ENCODE peak calls at places on chromosome 15, in nine cellular contexts. One of them, this sample, is unnamed.

GRCh38 chr15:78533331-78533730 is 6.9 kb upstream of the PSMA4 start:
- DNase-seq in astrocyte of the spinal cord: no peak
- DNase-seq in neural progenitor cell: no peak
- DNase-seq in adrenal gland: no peak
- DNase-seq in thoracic aorta: no peak
- DNase-seq in A549: no peak
- DNase-seq in BJ: no peak
- DNase-seq in GM12864: no peak
- DNase-seq in RWPE2: no peak
- DNase-seq in this sample: no peak

GRCh38 chr15:98504998-98505397 is 143.3 kb upstream of the IGF1R start:
- DNase-seq in astrocyte of the spinal cord: no peak
- DNase-seq in neural progenitor cell: no peak
- DNase-seq in adrenal gland: no peak
- DNase-seq in thoracic aorta: no peak
- DNase-seq in A549: no peak
- DNase-seq in BJ: no peak
- DNase-seq in GM12864: no peak
- DNase-seq in RWPE2: no peak
- DNase-seq in this sample: no peak

GRCh38 chr15:51768018-51768417 is 16.6 kb downstream of the TMOD2 start:
- DNase-seq in astrocyte of the spinal cord: no peak
- DNase-seq in neural progenitor cell: no peak
- DNase-seq in adrenal gland: peak
- DNase-seq in thoracic aorta: no peak
- DNase-seq in A549: no peak
- DNase-seq in BJ: no peak
- DNase-seq in GM12864: no peak
- DNase-seq in RWPE2: no peak
- DNase-seq in this sample: no peak

GRCh38 chr15:92643849-92644815 is 11.4 kb downstream of the FAM174B start:
- DNase-seq in astrocyte of the spinal cord: no peak
- DNase-seq in neural progenitor cell: peak
- DNase-seq in adrenal gland: no peak
- DNase-seq in thoracic aorta: no peak
- DNase-seq in A549: no peak
- DNase-seq in BJ: no peak
- DNase-seq in GM12864: no peak
- DNase-seq in RWPE2: no peak
- DNase-seq in this sample: no peak

GRCh38 chr15:97521390-97521789 is 439.1 kb upstream of the ARRDC4 start:
- DNase-seq in astrocyte of the spinal cord: no peak
- DNase-seq in neural progenitor cell: no peak
- DNase-seq in adrenal gland: no peak
- DNase-seq in thoracic aorta: no peak
- DNase-seq in A549: no peak
- DNase-seq in BJ: no peak
- DNase-seq in GM12864: no peak
- DNase-seq in RWPE2: no peak
- DNase-seq in this sample: no peak

GRCh38 chr15:33729648-33730047 is 238.6 kb upstream of the CHRM5 start:
- DNase-seq in astrocyte of the spinal cord: no peak
- DNase-seq in neural progenitor cell: peak
- DNase-seq in adrenal gland: no peak
- DNase-seq in thoracic aorta: no peak
- DNase-seq in A549: peak
- DNase-seq in BJ: no peak
- DNase-seq in GM12864: no peak
- DNase-seq in RWPE2: no peak
- DNase-seq in this sample: peak

GRCh38 chr15:76932090-76932966 is 779 bp downstream of the RCN2 start:
- DNase-seq in astrocyte of the spinal cord: peak
- DNase-seq in neural progenitor cell: peak
- DNase-seq in adrenal gland: no peak
- DNase-seq in thoracic aorta: no peak
- DNase-seq in A549: peak
- DNase-seq in BJ: no peak
- DNase-seq in GM12864: no peak
- DNase-seq in RWPE2: no peak
- DNase-seq in this sample: peak

GRCh38 chr15:51171578-51171932 is 76.8 kb upstream of the TNFAIP8L3 start:
- DNase-seq in astrocyte of the spinal cord: no peak
- DNase-seq in neural progenitor cell: no peak
- DNase-seq in adrenal gland: no peak
- DNase-seq in thoracic aorta: no peak
- DNase-seq in A549: no peak
- DNase-seq in BJ: no peak
- DNase-seq in GM12864: no peak
- DNase-seq in RWPE2: no peak
- DNase-seq in this sample: no peak

GRCh38 chr15:33086500-33087141 is 107.9 kb downstream of the FMN1 start:
- DNase-seq in astrocyte of the spinal cord: peak
- DNase-seq in neural progenitor cell: peak
- DNase-seq in adrenal gland: no peak
- DNase-seq in thoracic aorta: no peak
- DNase-seq in A549: peak
- DNase-seq in BJ: peak
- DNase-seq in GM12864: peak
- DNase-seq in RWPE2: no peak
- DNase-seq in this sample: peak

GRCh38 chr15:85710340-85710842 is 84.3 kb downstream of the KLHL25 start:
- DNase-seq in astrocyte of the spinal cord: no peak
- DNase-seq in neural progenitor cell: no peak
- DNase-seq in adrenal gland: no peak
- DNase-seq in thoracic aorta: no peak
- DNase-seq in A549: no peak
- DNase-seq in BJ: no peak
- DNase-seq in GM12864: peak
- DNase-seq in RWPE2: no peak
- DNase-seq in this sample: no peak

GRCh38 chr15:100124936-100125626 is 216.7 kb downstream of the ADAMTS17 start:
- DNase-seq in astrocyte of the spinal cord: no peak
- DNase-seq in neural progenitor cell: no peak
- DNase-seq in adrenal gland: no peak
- DNase-seq in thoracic aorta: no peak
- DNase-seq in A549: no peak
- DNase-seq in BJ: no peak
- DNase-seq in GM12864: no peak
- DNase-seq in RWPE2: no peak
- DNase-seq in this sample: no peak

GRCh38 chr15:27592036-27592725 is 506.9 kb downstream of the OCA2 start:
- DNase-seq in astrocyte of the spinal cord: peak
- DNase-seq in neural progenitor cell: peak
- DNase-seq in adrenal gland: no peak
- DNase-seq in thoracic aorta: no peak
- DNase-seq in A549: no peak
- DNase-seq in BJ: no peak
- DNase-seq in GM12864: no peak
- DNase-seq in RWPE2: no peak
- DNase-seq in this sample: no peak

GRCh38 chr15:54559405-54560064 is 581.3 kb downstream of the UNC13C start:
- DNase-seq in astrocyte of the spinal cord: no peak
- DNase-seq in neural progenitor cell: no peak
- DNase-seq in adrenal gland: peak
- DNase-seq in thoracic aorta: no peak
- DNase-seq in A549: no peak
- DNase-seq in BJ: no peak
- DNase-seq in GM12864: no peak
- DNase-seq in RWPE2: no peak
- DNase-seq in this sample: no peak

GRCh38 chr15:67884009-67884408 is 44.2 kb upstream of the RNU6-1 start:
- DNase-seq in astrocyte of the spinal cord: peak
- DNase-seq in neural progenitor cell: no peak
- DNase-seq in adrenal gland: no peak
- DNase-seq in thoracic aorta: no peak
- DNase-seq in A549: no peak
- DNase-seq in BJ: no peak
- DNase-seq in GM12864: no peak
- DNase-seq in RWPE2: no peak
- DNase-seq in this sample: no peak
- H3K4me3 ChIP-seq in astrocyte of the spinal cord: no peak
- H3K4me3 ChIP-seq in neural progenitor cell: peak
- H3K4me3 ChIP-seq in adrenal gland: no peak
- H3K4me3 ChIP-seq in thoracic aorta: peak
- H3K4me3 ChIP-seq in A549: peak
- H3K4me3 ChIP-seq in BJ: no peak
- H3K4me3 ChIP-seq in GM12864: no peak
- H3K4me3 ChIP-seq in RWPE2: no peak
- H3K4me3 ChIP-seq in this sample: no peak

GRCh38 chr15:63475670-63476069 is 28.7 kb upstream of the USP3 start:
- DNase-seq in astrocyte of the spinal cord: no peak
- DNase-seq in neural progenitor cell: no peak
- DNase-seq in adrenal gland: no peak
- DNase-seq in thoracic aorta: no peak
- DNase-seq in A549: peak
- DNase-seq in BJ: no peak
- DNase-seq in GM12864: no peak
- DNase-seq in RWPE2: no peak
- DNase-seq in this sample: no peak
- TF ChIP-seq CTCF in astrocyte of the spinal cord: no peak
- TF ChIP-seq CTCF in neural progenitor cell: no peak
- TF ChIP-seq CTCF in adrenal gland: no peak
- TF ChIP-seq CTCF in thoracic aorta: no peak
- TF ChIP-seq CTCF in A549: no peak
- TF ChIP-seq CTCF in BJ: no peak
- TF ChIP-seq CTCF in GM12864: no peak
- TF ChIP-seq CTCF in RWPE2: no peak
- TF ChIP-seq CTCF in this sample: no peak

GRCh38 chr15:59550520-59550919 is 61.1 kb upstream of the GCNT3 start:
- DNase-seq in astrocyte of the spinal cord: no peak
- DNase-seq in neural progenitor cell: no peak
- DNase-seq in adrenal gland: no peak
- DNase-seq in thoracic aorta: no peak
- DNase-seq in A549: no peak
- DNase-seq in BJ: no peak
- DNase-seq in GM12864: no peak
- DNase-seq in RWPE2: no peak
- DNase-seq in this sample: no peak

GRCh38 chr15:59549826-59550225 is 61.8 kb upstream of the GCNT3 start:
- DNase-seq in astrocyte of the spinal cord: no peak
- DNase-seq in neural progenitor cell: no peak
- DNase-seq in adrenal gland: no peak
- DNase-seq in thoracic aorta: no peak
- DNase-seq in A549: no peak
- DNase-seq in BJ: no peak
- DNase-seq in GM12864: no peak
- DNase-seq in RWPE2: no peak
- DNase-seq in this sample: no peak

GRCh38 chr15:59550961-59551360 is 60.6 kb upstream of the GCNT3 start:
- DNase-seq in astrocyte of the spinal cord: no peak
- DNase-seq in neural progenitor cell: no peak
- DNase-seq in adrenal gland: no peak
- DNase-seq in thoracic aorta: no peak
- DNase-seq in A549: no peak
- DNase-seq in BJ: no peak
- DNase-seq in GM12864: no peak
- DNase-seq in RWPE2: no peak
- DNase-seq in this sample: no peak

GRCh38 chr15:59549339-59549807 is 62.2 kb upstream of the GCNT3 start:
- DNase-seq in astrocyte of the spinal cord: no peak
- DNase-seq in neural progenitor cell: no peak
- DNase-seq in adrenal gland: no peak
- DNase-seq in thoracic aorta: no peak
- DNase-seq in A549: no peak
- DNase-seq in BJ: no peak
- DNase-seq in GM12864: no peak
- DNase-seq in RWPE2: no peak
- DNase-seq in this sample: no peak

GRCh38 chr15:59548501-59549230 is 62.9 kb upstream of the GCNT3 start:
- DNase-seq in astrocyte of the spinal cord: no peak
- DNase-seq in neural progenitor cell: no peak
- DNase-seq in adrenal gland: no peak
- DNase-seq in thoracic aorta: no peak
- DNase-seq in A549: no peak
- DNase-seq in BJ: no peak
- DNase-seq in GM12864: no peak
- DNase-seq in RWPE2: no peak
- DNase-seq in this sample: no peak
- H3K4me3 ChIP-seq in astrocyte of the spinal cord: no peak
- H3K4me3 ChIP-seq in neural progenitor cell: no peak
- H3K4me3 ChIP-seq in adrenal gland: no peak
- H3K4me3 ChIP-seq in thoracic aorta: no peak
- H3K4me3 ChIP-seq in A549: no peak
- H3K4me3 ChIP-seq in BJ: no peak
- H3K4me3 ChIP-seq in GM12864: no peak
- H3K4me3 ChIP-seq in RWPE2: no peak
- H3K4me3 ChIP-seq in this sample: no peak

DNA sequence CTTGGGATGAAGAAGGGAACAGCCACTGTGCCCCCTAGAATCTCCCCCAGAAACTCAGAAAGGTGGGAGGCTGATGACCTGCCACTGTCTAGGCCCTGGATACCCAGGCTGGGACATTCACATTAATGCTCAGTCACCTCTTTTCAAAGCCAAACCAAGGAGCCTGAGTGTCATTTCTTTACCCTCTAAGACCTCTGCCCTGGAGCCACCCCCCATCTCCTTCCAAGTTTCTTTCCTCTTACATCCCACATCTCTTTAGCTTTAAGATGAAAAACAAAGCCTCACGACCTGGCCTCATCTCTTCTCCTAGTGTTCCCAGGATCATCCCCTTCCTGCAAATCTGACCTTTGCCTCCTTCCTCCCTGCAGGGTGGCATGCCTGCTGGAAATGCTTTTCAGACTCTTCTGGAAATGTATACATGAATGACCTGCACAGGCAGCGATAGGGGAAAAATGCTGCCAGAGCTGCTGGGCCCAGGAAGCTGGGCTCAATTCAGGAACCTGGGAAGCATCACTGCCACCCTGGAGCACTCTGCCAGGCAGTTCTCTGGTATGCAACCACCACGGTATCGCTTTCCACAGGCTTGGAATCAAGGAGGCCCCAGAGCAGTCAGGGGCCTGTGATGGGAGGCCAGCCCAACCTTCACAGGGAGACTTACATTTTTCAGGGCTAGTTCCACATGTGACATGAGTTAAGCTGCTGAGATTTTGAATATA is 67.6 kb downstream of the DAPK2 start:
- DNase-seq in astrocyte of the spinal cord: no peak
- DNase-seq in neural progenitor cell: peak
- DNase-seq in adrenal gland: no peak
- DNase-seq in thoracic aorta: no peak
- DNase-seq in A549: no peak
- DNase-seq in BJ: no peak
- DNase-seq in GM12864: no peak
- DNase-seq in RWPE2: no peak
- DNase-seq in this sample: no peak
- TF ChIP-seq CTCF in astrocyte of the spinal cord: no peak
- TF ChIP-seq CTCF in neural progenitor cell: no peak
- TF ChIP-seq CTCF in adrenal gland: no peak
- TF ChIP-seq CTCF in thoracic aorta: no peak
- TF ChIP-seq CTCF in A549: no peak
- TF ChIP-seq CTCF in BJ: no peak
- TF ChIP-seq CTCF in GM12864: no peak
- TF ChIP-seq CTCF in RWPE2: no peak
- TF ChIP-seq CTCF in this sample: no peak

This sample was measured in fibroblast of the aortic adventitia.